ENCODE peak calls at places on chromosomes 7 and 10, in seven cellular contexts. One of them, this sample, is unnamed.

GRCh38 chr10:33306126-33306525 is 28.3 kb downstream of the NRP1 start:
- DNase-seq in body of pancreas: no peak
- DNase-seq in Caco-2: no peak
- DNase-seq in PC-3: no peak
- DNase-seq in astrocyte of the spinal cord: peak
- DNase-seq in WTC11: no peak
- DNase-seq in transverse colon: no peak
- DNase-seq in this sample: no peak

GRCh38 chr10:90430186-90430585 is 427.7 kb downstream of the HTR7 start:
- DNase-seq in Caco-2: no peak
- DNase-seq in WTC11: no peak
- DNase-seq in PC-3: no peak
- DNase-seq in astrocyte of the spinal cord: no peak
- DNase-seq in body of pancreas: no peak
- DNase-seq in transverse colon: no peak
- DNase-seq in this sample: no peak

GRCh38 chr7:75762350-75762917 is 9.6 kb downstream of the CCL26 start:
- DNase-seq in body of pancreas: no peak
- DNase-seq in Caco-2: no peak
- DNase-seq in transverse colon: no peak
- DNase-seq in astrocyte of the spinal cord: peak
- DNase-seq in WTC11: no peak
- DNase-seq in PC-3: peak
- DNase-seq in this sample: no peak

GRCh38 chr7:74101061-74101681 is 17.6 kb downstream of the LIMK1 start:
- DNase-seq in astrocyte of the spinal cord: no peak
- DNase-seq in transverse colon: peak
- DNase-seq in WTC11: no peak
- DNase-seq in body of pancreas: no peak
- DNase-seq in PC-3: no peak
- DNase-seq in Caco-2: no peak
- DNase-seq in this sample: no peak

GRCh38 chr10:124296121-124296812 is 122.5 kb downstream of the OAT start:
- DNase-seq in WTC11: peak
- DNase-seq in PC-3: no peak
- DNase-seq in Caco-2: peak
- DNase-seq in body of pancreas: no peak
- DNase-seq in astrocyte of the spinal cord: peak
- DNase-seq in transverse colon: no peak
- DNase-seq in this sample: no peak

GRCh38 chr10:132102071-132102716 is 36.4 kb downstream of the JAKMIP3 start:
- DNase-seq in astrocyte of the spinal cord: no peak
- DNase-seq in body of pancreas: peak
- DNase-seq in transverse colon: no peak
- DNase-seq in PC-3: no peak
- DNase-seq in Caco-2: no peak
- DNase-seq in WTC11: no peak
- DNase-seq in this sample: no peak

GRCh38 chr7:94375713-94376112 is 19.0 kb upstream of the COL1A2 start:
- DNase-seq in body of pancreas: no peak
- DNase-seq in Caco-2: no peak
- DNase-seq in transverse colon: no peak
- DNase-seq in PC-3: no peak
- DNase-seq in astrocyte of the spinal cord: peak
- DNase-seq in WTC11: no peak
- DNase-seq in this sample: no peak

GRCh38 chr7:131800008-131800407 is 243.6 kb upstream of the PODXL start:
- DNase-seq in WTC11: no peak
- DNase-seq in transverse colon: no peak
- DNase-seq in Caco-2: no peak
- DNase-seq in astrocyte of the spinal cord: no peak
- DNase-seq in body of pancreas: no peak
- DNase-seq in PC-3: no peak
- DNase-seq in this sample: no peak

GRCh38 chr7:158176561-158177173 is 411.0 kb downstream of the PTPRN2 start:
- DNase-seq in Caco-2: no peak
- DNase-seq in body of pancreas: no peak
- DNase-seq in WTC11: no peak
- DNase-seq in astrocyte of the spinal cord: no peak
- DNase-seq in transverse colon: no peak
- DNase-seq in PC-3: no peak
- DNase-seq in this sample: no peak

GRCh38 chr10:65950075-65950474 is 975.8 kb upstream of the LRRTM3 start:
- DNase-seq in transverse colon: no peak
- DNase-seq in Caco-2: no peak
- DNase-seq in PC-3: peak
- DNase-seq in body of pancreas: no peak
- DNase-seq in astrocyte of the spinal cord: peak
- DNase-seq in WTC11: no peak
- DNase-seq in this sample: no peak

GRCh38 chr10:19549503-19549902 is 266.7 kb upstream of the PLXDC2 start:
- DNase-seq in transverse colon: no peak
- DNase-seq in PC-3: peak
- DNase-seq in astrocyte of the spinal cord: no peak
- DNase-seq in Caco-2: no peak
- DNase-seq in WTC11: no peak
- DNase-seq in body of pancreas: no peak
- DNase-seq in this sample: no peak

GRCh38 chr7:56097700-56098099 is 4.9 kb upstream of the PHKG1 start:
- DNase-seq in transverse colon: no peak
- DNase-seq in body of pancreas: peak
- DNase-seq in astrocyte of the spinal cord: peak
- DNase-seq in WTC11: no peak
- DNase-seq in Caco-2: no peak
- DNase-seq in PC-3: peak
- DNase-seq in this sample: no peak

DNA sequence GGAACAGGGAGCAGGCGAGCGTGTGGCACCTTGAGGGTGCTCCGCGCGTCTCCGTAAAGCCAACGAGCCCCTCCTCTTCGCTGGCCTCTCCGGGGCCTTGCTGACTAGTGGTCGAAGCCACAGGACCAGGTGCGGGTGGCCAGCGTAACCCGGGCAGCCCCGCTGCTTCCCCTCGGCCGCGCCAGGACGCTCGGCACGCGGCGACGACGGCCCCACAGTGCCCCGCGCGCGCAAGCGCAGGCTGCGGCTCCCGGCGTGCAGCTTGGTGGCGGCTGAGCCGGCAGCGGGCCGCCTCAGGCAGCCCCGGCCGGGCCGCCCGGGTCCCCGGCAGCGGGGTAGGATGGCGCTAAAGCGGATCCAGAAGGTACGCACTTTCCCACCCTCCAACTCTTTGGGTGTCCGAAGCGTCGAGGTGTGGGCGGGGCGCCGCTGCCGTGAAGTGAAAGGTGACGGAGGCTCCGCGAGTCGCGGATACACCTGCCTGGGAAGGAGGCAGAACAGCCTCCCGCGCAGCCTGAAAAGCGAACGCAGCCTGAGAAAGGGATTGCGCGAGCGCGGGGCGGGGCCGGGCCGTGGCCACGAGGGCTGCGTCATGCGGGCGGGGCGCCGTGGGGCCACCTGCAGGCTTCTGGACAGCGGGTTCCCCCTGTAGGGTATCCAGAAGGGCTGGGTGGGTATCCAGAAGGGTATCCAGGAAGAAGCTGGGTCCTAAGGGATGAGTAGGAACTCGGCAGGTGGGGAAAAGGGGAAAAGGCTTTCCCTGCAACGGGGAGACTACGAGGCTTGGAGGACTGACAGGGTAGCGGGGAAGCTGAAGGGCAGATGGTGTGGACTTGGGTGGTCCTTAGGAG is at the start of gene UBE2D4:
- DNase-seq in transverse colon: peak
- DNase-seq in body of pancreas: peak
- DNase-seq in PC-3: peak
- DNase-seq in astrocyte of the spinal cord: peak
- DNase-seq in WTC11: peak
- DNase-seq in Caco-2: peak
- DNase-seq in this sample: peak
- TF ChIP-seq CTCF in transverse colon: no peak
- TF ChIP-seq CTCF in body of pancreas: no peak
- TF ChIP-seq CTCF in PC-3: peak
- TF ChIP-seq CTCF in astrocyte of the spinal cord: no peak
- TF ChIP-seq CTCF in WTC11: no peak
- TF ChIP-seq CTCF in Caco-2: peak
- TF ChIP-seq CTCF in this sample: no peak

GRCh38 chr10:61285749-61286148 is 167.4 kb downstream of the TMEM26 start:
- DNase-seq in PC-3: no peak
- DNase-seq in body of pancreas: no peak
- DNase-seq in Caco-2: no peak
- DNase-seq in WTC11: no peak
- DNase-seq in transverse colon: no peak
- DNase-seq in astrocyte of the spinal cord: no peak
- DNase-seq in this sample: no peak

GRCh38 chr10:61286695-61287094 is 166.5 kb downstream of the TMEM26 start:
- DNase-seq in WTC11: no peak
- DNase-seq in PC-3: no peak
- DNase-seq in transverse colon: no peak
- DNase-seq in astrocyte of the spinal cord: no peak
- DNase-seq in Caco-2: no peak
- DNase-seq in body of pancreas: no peak
- DNase-seq in this sample: no peak

GRCh38 chr10:61283489-61284221 is 169.5 kb downstream of the TMEM26 start:
- DNase-seq in WTC11: no peak
- DNase-seq in astrocyte of the spinal cord: no peak
- DNase-seq in Caco-2: no peak
- DNase-seq in transverse colon: no peak
- DNase-seq in PC-3: no peak
- DNase-seq in body of pancreas: no peak
- DNase-seq in this sample: no peak

GRCh38 chr10:61283066-61283465 is 170.1 kb downstream of the TMEM26 start:
- DNase-seq in WTC11: no peak
- DNase-seq in astrocyte of the spinal cord: no peak
- DNase-seq in transverse colon: no peak
- DNase-seq in PC-3: no peak
- DNase-seq in Caco-2: no peak
- DNase-seq in body of pancreas: no peak
- DNase-seq in this sample: no peak

DNA sequence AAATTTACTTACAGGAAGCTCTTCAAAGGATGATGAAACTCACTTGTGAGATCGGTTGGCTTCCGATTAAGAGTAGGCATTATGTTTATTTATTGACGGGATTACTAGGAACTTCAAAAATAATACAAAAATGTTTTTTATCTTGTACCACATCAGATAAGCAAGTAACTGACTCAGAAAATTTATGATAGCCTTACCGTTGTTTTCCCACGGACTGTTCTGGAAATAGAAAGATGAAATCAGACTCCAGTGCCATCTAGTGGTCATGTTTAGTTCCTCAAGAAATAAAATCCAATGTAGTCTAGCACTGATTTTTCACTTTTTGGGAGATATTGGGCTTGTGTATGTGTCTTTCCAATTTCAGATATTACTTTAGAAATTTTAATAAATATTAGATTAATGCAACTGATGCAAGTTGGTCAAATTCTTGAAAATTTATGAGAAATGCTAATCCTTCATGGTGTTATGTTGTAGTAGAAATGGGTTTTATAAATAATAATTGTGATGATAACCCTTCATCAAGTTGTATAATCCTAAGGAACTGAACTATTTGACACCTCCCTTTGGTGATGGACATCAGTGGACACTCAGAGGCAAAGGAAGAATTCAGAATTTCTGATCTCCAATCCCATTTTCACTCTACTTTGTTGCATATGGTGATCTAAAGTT is 168.8 kb downstream of the TMEM26 start:
- DNase-seq in WTC11: no peak
- DNase-seq in transverse colon: no peak
- DNase-seq in body of pancreas: no peak
- DNase-seq in Caco-2: no peak
- DNase-seq in PC-3: peak
- DNase-seq in astrocyte of the spinal cord: peak
- DNase-seq in this sample: no peak
- TF ChIP-seq CTCF in WTC11: peak
- TF ChIP-seq CTCF in transverse colon: peak
- TF ChIP-seq CTCF in body of pancreas: peak
- TF ChIP-seq CTCF in Caco-2: peak
- TF ChIP-seq CTCF in PC-3: peak
- TF ChIP-seq CTCF in astrocyte of the spinal cord: peak
- TF ChIP-seq CTCF in this sample: peak

DNA sequence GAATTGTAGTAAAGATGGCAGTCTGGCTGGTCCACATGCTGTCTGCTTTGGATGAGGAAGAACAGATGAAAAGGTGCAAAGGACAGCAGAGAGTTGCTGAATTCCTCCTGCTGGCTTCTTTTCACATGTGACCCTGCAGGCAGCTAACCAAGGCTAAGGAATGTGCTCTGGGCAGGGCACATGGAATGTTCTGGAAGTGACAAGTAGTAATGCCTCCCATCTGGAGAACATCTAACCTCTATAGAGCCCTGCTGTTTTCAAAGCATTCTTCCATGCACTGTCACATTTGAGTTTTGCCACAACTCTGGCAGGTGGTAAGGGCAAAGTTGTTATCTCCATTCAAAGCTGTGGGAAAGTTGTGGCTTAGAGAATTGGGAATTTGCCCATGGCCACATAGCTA is 208.8 kb downstream of the STK31 start:
- DNase-seq in WTC11: no peak
- DNase-seq in astrocyte of the spinal cord: peak
- DNase-seq in body of pancreas: no peak
- DNase-seq in Caco-2: peak
- DNase-seq in transverse colon: no peak
- DNase-seq in PC-3: no peak
- DNase-seq in this sample: no peak
- TF ChIP-seq CTCF in WTC11: no peak
- TF ChIP-seq CTCF in astrocyte of the spinal cord: no peak
- TF ChIP-seq CTCF in body of pancreas: no peak
- TF ChIP-seq CTCF in Caco-2: no peak
- TF ChIP-seq CTCF in transverse colon: no peak
- TF ChIP-seq CTCF in PC-3: no peak
- TF ChIP-seq CTCF in this sample: no peak

DNA sequence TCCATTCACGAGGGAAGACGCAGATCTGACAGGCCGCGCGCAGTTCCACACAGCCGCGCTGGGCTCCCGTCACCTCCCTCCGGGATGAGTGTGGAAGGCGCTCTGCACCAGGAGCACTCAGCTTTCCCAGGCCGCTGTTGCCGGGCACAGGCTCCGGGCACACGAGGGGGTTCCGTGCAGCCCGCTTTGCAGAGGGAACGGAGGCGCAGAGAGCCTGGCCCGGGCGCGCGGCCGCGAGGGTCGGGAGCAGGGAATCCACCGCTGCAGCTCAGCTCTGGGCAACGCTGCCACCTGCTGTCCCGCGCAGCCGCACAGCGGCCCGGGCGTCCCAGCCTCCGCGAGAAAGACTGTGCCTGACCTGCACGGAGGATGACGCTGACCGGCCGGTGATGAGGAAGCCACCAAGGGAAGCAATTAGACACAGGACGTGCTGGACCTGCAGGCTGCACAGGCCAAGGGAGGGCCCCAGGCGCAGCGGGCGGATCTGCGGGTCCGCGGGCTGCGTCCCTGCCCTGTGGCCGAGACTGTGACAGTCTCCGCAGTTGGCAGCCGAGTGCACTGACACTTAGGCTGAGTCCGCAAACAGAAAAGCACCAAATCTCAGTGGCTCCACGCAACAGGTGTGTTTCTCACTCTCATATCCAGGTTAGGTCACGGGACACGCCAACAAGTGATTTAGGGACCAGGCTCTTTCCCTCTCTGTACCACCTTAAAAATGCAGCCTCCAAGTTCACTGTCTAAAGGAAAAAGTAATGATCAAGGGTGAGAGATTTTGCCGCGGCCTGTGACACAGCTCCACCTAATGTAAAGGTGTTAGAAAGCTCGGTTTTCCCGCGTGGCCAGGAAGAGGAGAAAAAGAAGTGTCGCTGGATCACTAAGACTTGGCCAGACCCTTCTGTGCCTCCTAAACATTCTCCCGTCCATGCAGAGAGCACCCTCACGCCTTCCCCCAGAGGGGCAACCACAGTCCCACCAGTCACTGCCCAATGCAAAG is 94.5 kb downstream of the SEC61G start:
- DNase-seq in WTC11: peak
- DNase-seq in transverse colon: peak
- DNase-seq in astrocyte of the spinal cord: peak
- DNase-seq in PC-3: peak
- DNase-seq in body of pancreas: peak
- DNase-seq in Caco-2: peak
- DNase-seq in this sample: peak
- TF ChIP-seq CTCF in WTC11: no peak
- TF ChIP-seq CTCF in transverse colon: peak
- TF ChIP-seq CTCF in astrocyte of the spinal cord: peak
- TF ChIP-seq CTCF in PC-3: peak
- TF ChIP-seq CTCF in body of pancreas: peak
- TF ChIP-seq CTCF in Caco-2: peak
- TF ChIP-seq CTCF in this sample: no peak

This sample was measured in glutamatergic neuron.